ENCODE peak calls at places on chromosomes 3 and 15, in nine cellular contexts. O is bronchial epithelial cell, J is tibial artery, I is astrocyte of the cerebellum, V is MM.1S, W is nephron progenitor cell, Z is brain microvascular endothelial cell, Y is GM20000, L is left ventricle myocardium inferior. R is an unnamed sample.

GRCh38 chr3:152148579-152148978 is 120.2 kb upstream of the MBNL1 start:
- DNase-seq in O (no peak), J (no peak), I (no peak), V (no peak), W (no peak), Z (no peak), Y (no peak), L (no peak), R (no peak)

GRCh38 chr15:29093065-29093435 is 176.6 kb downstream of the NSMCE3 start:
- DNase-seq in O (no peak), J (peak), I (no peak), V (no peak), W (no peak), Z (no peak), Y (no peak), L (no peak), R (peak)

GRCh38 chr3:14509796-14510100 is 30.4 kb downstream of the GRIP2 start:
- DNase-seq in O (no peak), J (no peak), I (no peak), V (no peak), W (no peak), Z (no peak), Y (no peak), L (no peak), R (no peak)

GRCh38 chr3:21665444-21665843 is 85.6 kb downstream of the ZNF385D start:
- DNase-seq in O (peak), J (no peak), I (no peak), V (no peak), W (no peak), Z (no peak), Y (no peak), L (no peak), R (no peak)

GRCh38 chr3:179713643-179714090 is 60.8 kb downstream of the USP13 start:
- DNase-seq in O (no peak), J (no peak), I (peak), V (no peak), W (no peak), Z (peak), Y (no peak), L (no peak), R (no peak)

GRCh38 chr15:23069496-23070166 is 30.3 kb upstream of the TUBGCP5 start:
- DNase-seq in O (no peak), J (no peak), I (no peak), V (no peak), W (no peak), Z (no peak), Y (no peak), L (no peak), R (no peak)

GRCh38 chr3:100893590-100893989 is 99.6 kb downstream of the ABI3BP start:
- DNase-seq in O (peak), J (no peak), I (no peak), V (no peak), W (peak), Z (peak), Y (no peak), L (no peak), R (no peak)

GRCh38 chr3:12719984-12720656 is 38.9 kb downstream of the TMEM40 start:
- DNase-seq in O (peak), J (peak), I (peak), V (peak), W (peak), Z (peak), Y (peak), L (peak), R (no peak)

GRCh38 chr15:57090460-57090859 is 172.0 kb downstream of the TCF12 start:
- DNase-seq in O (no peak), J (no peak), I (no peak), V (no peak), W (peak), Z (no peak), Y (no peak), L (no peak), R (no peak)

GRCh38 chr3:67416703-67417102 is 237.7 kb downstream of the SUCLG2 start:
- DNase-seq in O (no peak), J (no peak), I (no peak), V (no peak), W (no peak), Z (no peak), Y (no peak), L (no peak), R (no peak)

GRCh38 chr15:67917636-67918035 is 77.8 kb upstream of the RNU6-1 start:
- DNase-seq in O (no peak), J (no peak), I (no peak), V (no peak), W (no peak), Z (no peak), Y (no peak), L (no peak), R (no peak)

GRCh38 chr15:80970018-80970657 is 19.5 kb downstream of the MESD start:
- DNase-seq in O (peak), J (no peak), I (peak), V (peak), W (peak), Z (peak), Y (peak), L (peak), R (no peak)

DNA sequence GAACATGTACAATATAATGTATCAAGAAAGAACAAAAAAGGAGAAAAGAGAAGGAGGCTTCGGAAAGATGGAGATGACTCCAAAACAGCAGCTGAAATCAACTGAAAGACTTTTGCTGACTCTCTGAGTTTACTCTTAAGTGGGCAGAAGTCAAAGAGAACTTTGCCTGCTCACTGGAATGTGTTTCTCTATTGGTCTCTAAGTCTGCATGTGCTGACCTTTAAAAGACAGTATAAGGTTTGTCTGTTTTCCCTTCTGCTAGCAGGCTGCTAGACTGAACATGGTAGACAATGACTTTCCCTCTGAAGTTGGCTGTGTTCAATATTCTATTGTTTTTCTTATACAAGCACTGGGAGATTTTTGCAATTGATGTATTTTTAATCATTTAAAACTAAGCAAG is 7.2 kb upstream of the MAP4 start:
- DNase-seq in O (no peak), J (no peak), I (no peak), V (no peak), W (no peak), Z (no peak), Y (no peak), L (no peak), R (no peak)
- TF ChIP-seq CTCF in O (no peak), J (no peak), I (no peak), V (no peak), W (no peak), Z (no peak), Y (no peak), L (no peak), R (no peak)

DNA sequence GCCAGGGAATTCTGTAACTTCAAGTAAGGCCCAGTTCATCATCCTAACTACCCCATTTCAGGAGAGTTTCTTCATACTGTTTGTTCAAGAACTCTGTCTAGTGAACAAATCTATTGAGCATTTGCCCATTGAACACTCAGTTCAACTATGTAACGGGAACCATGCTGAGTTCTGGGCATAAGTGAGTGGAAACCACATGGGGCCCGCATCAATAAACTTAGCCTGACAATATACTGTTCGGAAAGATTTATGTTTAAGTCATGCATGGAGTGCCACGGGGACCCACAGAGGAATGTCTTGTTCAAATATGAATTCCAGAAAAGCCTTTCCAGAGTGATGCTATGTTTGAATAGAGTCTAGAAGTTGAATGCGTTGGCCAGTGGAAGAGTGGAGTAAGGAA is 280.0 kb downstream of the VPS13C start:
- DNase-seq in O (no peak), J (no peak), I (peak), V (no peak), W (no peak), Z (no peak), Y (no peak), L (no peak), R (no peak)
- TF ChIP-seq CTCF in O (no peak), J (no peak), I (no peak), V (no peak), W (no peak), Z (no peak), Y (no peak), L (no peak), R (no peak)

GRCh38 chr3:170494766-170495165 is 76.1 kb downstream of the CLDN11 start:
- DNase-seq in O (no peak), J (no peak), I (no peak), V (no peak), W (no peak), Z (no peak), Y (no peak), L (no peak), R (no peak)

GRCh38 chr3:170496868-170497140 is 78.1 kb downstream of the CLDN11 start:
- DNase-seq in O (no peak), J (no peak), I (no peak), V (no peak), W (no peak), Z (no peak), Y (no peak), L (no peak), R (no peak)

GRCh38 chr3:170497197-170497596 is 78.5 kb downstream of the CLDN11 start:
- DNase-seq in O (no peak), J (no peak), I (no peak), V (no peak), W (no peak), Z (no peak), Y (no peak), L (no peak), R (no peak)

GRCh38 chr3:170493712-170494182 is 75.1 kb downstream of the CLDN11 start:
- DNase-seq in O (peak), J (no peak), I (no peak), V (no peak), W (no peak), Z (peak), Y (no peak), L (no peak), R (no peak)

DNA sequence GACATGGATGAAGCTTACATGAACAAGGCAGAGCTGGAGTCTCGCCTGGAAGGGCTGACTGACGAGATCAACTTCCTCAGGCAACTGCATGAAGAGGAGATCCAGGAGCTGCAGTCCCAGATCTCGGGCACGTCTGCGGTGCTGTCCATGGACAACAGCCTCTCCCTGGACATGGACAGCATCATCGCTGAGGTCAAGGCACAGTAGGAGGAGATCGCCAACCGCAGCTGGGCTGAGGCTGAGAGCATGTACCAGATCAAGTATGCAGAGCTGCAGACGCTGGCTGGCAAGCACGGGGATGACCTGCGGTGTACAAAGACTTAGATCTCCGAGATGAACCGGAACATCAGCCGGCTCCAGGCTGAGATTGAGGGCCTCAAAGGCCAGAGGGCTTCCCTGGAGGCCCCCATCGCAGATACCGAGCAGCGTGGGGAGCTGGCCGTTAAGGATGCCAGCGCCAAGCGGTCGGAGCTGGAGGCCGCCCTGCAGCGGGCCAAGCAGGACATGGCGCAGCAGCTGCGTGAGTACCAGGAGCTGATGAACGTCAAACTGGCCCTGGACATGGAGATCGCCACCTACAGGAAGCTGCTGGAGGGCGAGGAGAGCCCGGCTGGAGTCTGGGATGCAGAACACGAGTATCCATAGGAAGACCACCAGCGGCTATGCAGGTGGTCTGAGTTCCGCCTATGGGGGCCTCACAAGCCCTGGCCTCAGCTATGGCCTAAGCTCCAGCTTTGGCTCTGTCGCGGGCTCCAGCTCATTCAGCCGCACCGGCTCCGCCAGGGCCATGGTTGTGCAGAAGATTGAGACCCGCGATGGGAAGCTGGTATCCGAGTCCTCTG is 77.6 kb downstream of the CLDN11 start:
- DNase-seq in O (no peak), J (no peak), I (no peak), V (no peak), W (no peak), Z (no peak), Y (no peak), L (no peak), R (no peak)
- TF ChIP-seq CTCF in O (no peak), J (no peak), I (no peak), V (no peak), W (no peak), Z (peak), Y (no peak), L (no peak), R (no peak)

GRCh38 chr3:18446067-18446793 is 21.1 kb upstream of the SATB1 start:
- DNase-seq in O (no peak), J (no peak), I (no peak), V (no peak), W (no peak), Z (no peak), Y (no peak), L (no peak), R (no peak)

GRCh38 chr3:18445421-18446066 is 20.4 kb upstream of the SATB1 start:
- DNase-seq in O (no peak), J (no peak), I (no peak), V (no peak), W (no peak), Z (no peak), Y (peak), L (no peak), R (no peak)

GRCh38 chr3:18443670-18444596 is 18.8 kb upstream of the SATB1 start:
- DNase-seq in O (no peak), J (no peak), I (no peak), V (no peak), W (peak), Z (no peak), Y (peak), L (peak), R (peak)

GRCh38 chr3:18442743-18443669 is 17.9 kb upstream of the SATB1 start:
- DNase-seq in O (no peak), J (no peak), I (no peak), V (no peak), W (peak), Z (no peak), Y (peak), L (no peak), R (no peak)

GRCh38 chr3:18444597-18445420 is 19.7 kb upstream of the SATB1 start:
- DNase-seq in O (no peak), J (peak), I (no peak), V (peak), W (peak), Z (no peak), Y (peak), L (peak), R (no peak)
- TF ChIP-seq CTCF in O (peak), J (no peak), I (no peak), V (no peak), W (no peak), Z (peak), Y (no peak), L (peak), R (peak)

DNA sequence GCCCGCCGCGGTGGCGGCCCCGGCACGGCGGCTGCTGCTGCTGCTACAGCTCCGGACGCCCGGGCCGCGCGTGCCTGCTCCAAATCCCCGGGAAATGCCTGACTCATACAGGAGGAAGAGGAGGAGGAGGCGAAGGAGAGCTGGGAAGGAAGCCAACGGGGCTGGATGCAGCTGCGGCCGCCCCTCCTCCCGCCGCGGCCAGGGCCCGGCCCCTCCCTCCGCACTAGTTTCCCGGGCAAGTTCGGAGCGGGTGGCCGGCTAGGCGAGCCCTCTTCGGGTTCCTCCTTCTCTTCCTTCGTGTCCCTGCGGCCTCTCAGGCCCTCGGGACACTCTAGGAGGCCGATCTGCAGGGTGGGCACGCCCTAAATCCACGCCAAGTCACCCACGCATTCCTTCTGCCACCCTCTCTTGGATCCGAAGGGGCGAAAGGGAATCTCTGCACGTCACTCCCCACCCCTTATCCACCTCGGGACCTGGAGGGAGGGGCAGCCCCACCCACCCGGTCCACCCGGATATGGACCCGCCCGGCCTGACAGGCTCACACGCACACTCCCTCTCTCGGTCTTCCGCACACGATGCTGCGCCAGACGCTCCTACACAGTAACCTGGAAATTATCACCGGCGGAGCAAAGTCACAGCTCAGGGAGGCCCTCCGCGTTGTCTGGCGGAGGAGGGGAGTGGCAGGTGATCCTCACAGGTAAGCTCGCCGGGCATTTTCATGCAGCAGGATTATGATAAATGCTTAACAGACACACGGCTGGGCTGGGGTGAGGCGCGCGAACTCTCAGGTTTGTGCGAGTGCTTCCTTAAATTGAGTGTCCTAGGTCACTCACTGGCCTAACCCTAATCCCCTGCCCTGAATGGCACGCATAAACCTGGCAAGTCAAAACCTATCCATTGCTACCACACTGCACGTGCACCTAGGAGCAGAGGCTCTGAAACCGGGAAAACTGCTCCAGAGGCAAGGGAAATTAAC is at the start of the genes OSBPL10 and ZNF860:
- DNase-seq in O (peak), J (peak), I (peak), V (peak), W (peak), Z (peak), Y (peak), L (peak), R (peak)
- TF ChIP-seq CTCF in O (no peak), J (no peak), I (no peak), V (no peak), W (no peak), Z (peak), Y (no peak), L (no peak), R (no peak)

GRCh38 chr3:5731100-5731499 is 543.6 kb downstream of the EDEM1 start:
- DNase-seq in O (no peak), J (no peak), I (no peak), V (no peak), W (no peak), Z (no peak), Y (peak), L (no peak), R (no peak)
- TF ChIP-seq CTCF in O (no peak), J (peak), I (no peak), V (peak), W (peak), Z (no peak), Y (no peak), L (peak), R (no peak)

GRCh38 chr3:39216176-39216790 is 23.9 kb upstream of the XIRP1 start:
- DNase-seq in O (no peak), J (no peak), I (no peak), V (peak), W (no peak), Z (no peak), Y (peak), L (no peak), R (no peak)
- TF ChIP-seq CTCF in O (no peak), J (no peak), I (no peak), V (no peak), W (no peak), Z (no peak), Y (no peak), L (no peak), R (no peak)

DNA sequence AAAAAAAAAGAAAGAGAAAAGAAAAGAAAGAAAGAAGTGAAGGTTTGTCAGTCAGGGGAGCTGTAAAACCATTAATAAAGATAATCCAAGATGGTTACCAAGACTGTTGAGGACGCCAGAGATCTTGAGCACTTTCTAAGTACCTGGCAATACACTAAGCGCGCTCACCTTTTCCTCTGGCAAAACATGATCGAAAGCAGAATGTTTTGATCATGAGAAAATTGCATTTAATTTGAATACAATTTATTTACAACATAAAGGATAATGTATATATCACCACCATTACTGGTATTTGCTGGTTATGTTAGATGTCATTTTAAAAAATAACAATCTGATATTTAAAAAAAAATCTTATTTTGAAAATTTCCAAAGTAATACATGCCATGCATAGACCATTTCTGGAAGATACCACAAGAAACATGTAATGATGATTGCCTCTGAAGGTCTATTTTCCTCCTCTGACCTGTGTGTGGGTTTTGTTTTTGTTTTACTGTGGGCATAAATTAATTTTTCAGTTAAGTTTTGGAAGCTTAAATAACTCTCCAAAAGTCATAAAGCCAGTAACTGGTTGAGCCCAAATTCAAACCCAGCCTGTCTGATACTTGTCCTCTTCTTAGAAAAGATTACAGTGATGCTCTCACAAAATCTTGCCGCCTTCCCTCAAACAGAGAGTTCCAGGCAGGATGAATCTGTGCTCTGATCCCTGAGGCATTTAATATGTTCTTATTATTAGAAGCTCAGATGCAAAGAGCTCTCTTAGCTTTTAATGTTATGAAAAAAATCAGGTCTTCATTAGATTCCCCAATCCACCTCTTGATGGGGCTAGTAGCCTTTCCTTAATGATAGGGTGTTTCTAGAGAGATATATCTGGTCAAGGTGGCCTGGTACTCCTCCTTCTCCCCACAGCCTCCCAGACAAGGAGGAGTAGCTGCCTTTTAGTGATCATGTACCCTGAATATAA is 2.0 kb downstream of the B2M start:
- DNase-seq in O (peak), J (no peak), I (no peak), V (peak), W (no peak), Z (no peak), Y (no peak), L (no peak), R (no peak)
- TF ChIP-seq CTCF in O (peak), J (peak), I (peak), V (peak), W (no peak), Z (peak), Y (no peak), L (peak), R (peak)

GRCh38 chr15:36278219-36278618 is 301.2 kb upstream of the CDIN1 start:
- DNase-seq in O (peak), J (no peak), I (no peak), V (no peak), W (no peak), Z (peak), Y (no peak), L (no peak), R (no peak)
- TF ChIP-seq CTCF in O (peak), J (no peak), I (peak), V (no peak), W (no peak), Z (peak), Y (no peak), L (no peak), R (peak)